ENCODE peak calls at places on chromosomes 16 and 17, in six cellular contexts. F, R, D, U, C and N are unnamed samples. For H3K9me3, the result is how much of the 10 kb centered on the place peaks cover.

GRCh38 chr16:85959686-85960085 is 60.7 kb downstream of the IRF8 start:
- DNase-seq in U (no peak), D (no peak), C (no peak), F (no peak), R (no peak), N (no peak)

GRCh38 chr17:58279736-58280479 is 827 bp downstream of the MPO start:
- DNase-seq in C (no peak), F (peak), R (no peak), U (no peak), D (no peak), N (no peak)

GRCh38 chr17:76397687-76398522 is 13.5 kb downstream of the SPHK1 start:
- DNase-seq in F (peak), R (peak), C (peak), D (peak), U (peak), N (peak)

GRCh38 chr17:68054296-68054900 is 18.9 kb downstream of the KPNA2 start:
- DNase-seq in R (no peak), C (no peak), F (no peak), D (peak), U (peak), N (peak)

GRCh38 chr16:4358831-4359561 is 7.9 kb upstream of the PAM16 start:
- DNase-seq in C (peak), U (peak), R (peak), D (peak), F (peak), N (peak)

GRCh38 chr16:64225696-64226095 is 896.2 kb downstream of the CDH11 start:
- DNase-seq in F (no peak), U (no peak), R (no peak), C (no peak), D (no peak), N (no peak)

GRCh38 chr17:12133183-12133582 is 112.5 kb downstream of the MAP2K4 start:
- DNase-seq in R (no peak), C (no peak), F (peak), U (no peak), D (no peak), N (no peak)

GRCh38 chr17:58996968-58997367 is 109.7 kb downstream of the TRIM37 start:
- DNase-seq in F (no peak), R (no peak), C (no peak), D (no peak), U (no peak), N (no peak)

GRCh38 chr16:27851586-27851985 is 211.9 kb downstream of the GSG1L start:
- DNase-seq in R (no peak), D (no peak), U (no peak), F (no peak), C (no peak), N (no peak)

GRCh38 chr16:56022818-56023217 is 147.6 kb upstream of the CES5A start:
- DNase-seq in C (no peak), R (no peak), F (no peak), D (no peak), U (no peak), N (no peak)

GRCh38 chr17:17491031-17491471 is 5.1 kb downstream of the RASD1 start:
- DNase-seq in U (no peak), D (no peak), F (no peak), C (no peak), R (no peak), N (no peak)

GRCh38 chr16:68432701-68433100 is 15.6 kb downstream of the SMPD3 start:
- DNase-seq in R (no peak), U (no peak), F (no peak), C (no peak), D (no peak), N (no peak)

GRCh38 chr17:52930581-52930980 is 772.1 kb upstream of the CA10 start:
- DNase-seq in R (no peak), C (no peak), U (no peak), D (no peak), F (no peak), N (no peak)
- H3K9me3 ChIP-seq in R (under half), C (under half), U (under half), D (under half), F (under half), N (under half)

DNA sequence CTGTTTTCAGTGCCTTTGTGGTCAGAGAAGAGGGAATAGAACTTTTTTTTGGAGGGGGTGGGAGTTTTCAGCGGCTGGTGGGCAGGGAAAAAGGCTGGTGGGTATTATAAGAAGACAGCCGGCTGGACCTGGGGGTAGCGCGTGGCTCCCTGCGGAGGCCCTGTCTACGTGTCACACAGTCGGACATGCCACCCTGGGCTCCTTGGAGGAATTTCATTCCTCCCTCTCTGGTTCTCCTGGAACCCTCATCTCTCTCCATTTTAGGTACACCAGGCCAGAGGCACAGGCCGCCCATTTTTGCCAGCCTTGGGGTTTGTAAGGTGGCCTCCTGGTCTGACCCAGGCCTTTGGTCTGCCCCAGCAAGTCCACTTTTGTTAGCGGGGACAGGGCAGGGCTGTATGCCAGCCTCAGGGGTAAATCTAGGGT is 908 bp downstream of the FKBP10 start:
- DNase-seq in F (no peak), C (no peak), R (no peak), U (no peak), D (no peak), N (peak)
- H3K4me3 ChIP-seq in F (no peak), C (peak), R (peak), U (peak), D (peak), N (peak)

GRCh38 chr17:60495260-60495659 is 30.8 kb downstream of the APPBP2 start:
- DNase-seq in D (no peak), C (no peak), F (no peak), R (no peak), U (no peak), N (no peak)

GRCh38 chr17:60496051-60496450 is 30.0 kb downstream of the APPBP2 start:
- DNase-seq in D (no peak), U (no peak), F (no peak), R (no peak), C (no peak), N (no peak)

GRCh38 chr17:60491771-60492170 is 34.3 kb downstream of the APPBP2 start:
- DNase-seq in D (no peak), U (no peak), F (no peak), R (no peak), C (no peak), N (no peak)

GRCh38 chr17:60493847-60494321 is 32.2 kb downstream of the APPBP2 start:
- DNase-seq in C (no peak), R (no peak), F (no peak), U (no peak), D (no peak), N (peak)
- H3K9me3 ChIP-seq in C (under half), R (under half), F (under half), U (under half), D (under half), N (under half)

GRCh38 chr17:628089-628488 is 86.5 kb downstream of the VPS53 start:
- DNase-seq in C (no peak), D (no peak), U (no peak), R (no peak), F (no peak), N (no peak)

GRCh38 chr17:632551-632950 is 82.1 kb downstream of the VPS53 start:
- DNase-seq in U (no peak), C (no peak), R (no peak), F (no peak), D (no peak), N (no peak)

GRCh38 chr17:627051-627450 is 87.6 kb downstream of the VPS53 start:
- DNase-seq in D (no peak), U (no peak), F (no peak), R (no peak), C (no peak), N (no peak)

GRCh38 chr17:624341-624860 is 90.2 kb downstream of the VPS53 start:
- DNase-seq in U (no peak), F (no peak), R (no peak), D (no peak), C (no peak), N (no peak)

DNA sequence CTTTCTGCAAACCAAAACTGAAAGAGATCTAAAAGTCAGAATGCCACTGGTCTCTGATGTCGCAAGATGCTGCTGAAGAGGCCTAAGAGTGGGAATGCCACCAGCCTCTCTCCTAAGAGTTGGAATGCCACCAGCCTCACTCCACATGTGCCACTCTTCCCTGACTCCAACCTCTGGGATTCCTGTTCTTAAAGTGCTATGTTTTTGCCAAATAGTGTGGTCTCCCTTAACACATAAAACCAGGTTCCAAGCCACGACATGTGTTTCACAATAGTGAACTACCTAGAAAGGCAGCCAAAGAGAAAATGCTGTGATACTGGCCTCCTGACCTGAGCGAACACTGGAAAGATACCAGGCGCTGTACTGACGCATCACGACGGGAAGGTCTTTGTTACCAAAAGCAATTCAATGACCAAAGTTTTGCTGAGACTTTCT is 86.1 kb downstream of the VPS53 start:
- DNase-seq in U (no peak), C (no peak), F (no peak), R (no peak), D (peak), N (peak)
- H3K4me3 ChIP-seq in U (no peak), C (no peak), F (no peak), R (no peak), D (no peak), N (no peak)

DNA sequence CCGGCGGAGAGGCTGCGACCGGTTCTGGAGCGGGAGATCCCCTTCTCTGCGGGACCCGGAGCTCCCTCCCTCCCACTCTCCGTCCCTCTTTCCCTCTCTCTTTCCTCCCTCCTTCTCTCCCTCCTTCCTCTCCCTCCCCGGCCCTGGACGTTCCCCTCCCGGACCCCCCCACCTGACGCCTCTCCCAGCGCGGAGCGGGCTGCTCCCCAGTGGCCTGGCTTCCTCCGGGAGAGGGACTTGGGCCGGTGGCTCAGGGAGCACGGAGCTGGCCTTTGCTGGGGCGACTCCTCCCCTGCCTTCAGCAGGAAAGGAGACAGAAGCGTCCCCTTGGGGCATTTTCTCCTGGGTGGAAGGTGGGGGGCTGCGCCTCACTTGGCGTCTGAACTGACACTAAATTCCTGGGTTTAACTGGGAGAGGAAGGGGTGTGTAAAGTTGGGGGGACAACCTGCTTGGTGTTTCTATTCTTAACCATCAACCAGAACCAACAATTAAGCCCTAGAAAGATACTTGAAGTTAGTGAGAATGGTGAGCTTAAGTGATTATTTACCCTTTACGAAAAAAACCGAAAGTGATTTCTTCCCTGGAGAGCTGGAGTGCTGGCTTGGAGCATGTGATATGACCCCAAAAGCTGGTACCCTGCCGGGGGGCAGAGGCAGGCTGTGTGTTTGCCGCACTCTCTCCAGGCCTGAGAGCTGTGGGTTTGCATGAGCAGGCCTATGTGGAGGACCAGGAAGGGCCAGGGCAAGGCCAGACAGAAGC is 775 bp downstream of the SPIRE2 start:
- DNase-seq in U (no peak), D (no peak), C (no peak), R (no peak), F (peak), N (no peak)
- H3K9me3 ChIP-seq in U (under half), D (under half), C (under half), R (under half), F (under half), N (under half)

GRCh38 chr17:48592592-48592991 is 987 bp downstream of the HOXB5 start:
- DNase-seq in F (no peak), C (no peak), D (no peak), R (no peak), U (no peak), N (no peak)

GRCh38 chr17:48594412-48595106 is 980 bp upstream of the HOXB5 start:
- DNase-seq in U (no peak), D (peak), F (peak), R (no peak), C (no peak), N (no peak)

GRCh38 chr17:48593126-48593829 is at the start of gene HOXB5:
- DNase-seq in C (no peak), U (no peak), D (no peak), R (no peak), F (peak), N (no peak)

GRCh38 chr17:48595107-48595999 is 1.8 kb upstream of the HOXB5 start:
- DNase-seq in C (no peak), R (no peak), F (peak), D (peak), U (no peak), N (no peak)

DNA sequence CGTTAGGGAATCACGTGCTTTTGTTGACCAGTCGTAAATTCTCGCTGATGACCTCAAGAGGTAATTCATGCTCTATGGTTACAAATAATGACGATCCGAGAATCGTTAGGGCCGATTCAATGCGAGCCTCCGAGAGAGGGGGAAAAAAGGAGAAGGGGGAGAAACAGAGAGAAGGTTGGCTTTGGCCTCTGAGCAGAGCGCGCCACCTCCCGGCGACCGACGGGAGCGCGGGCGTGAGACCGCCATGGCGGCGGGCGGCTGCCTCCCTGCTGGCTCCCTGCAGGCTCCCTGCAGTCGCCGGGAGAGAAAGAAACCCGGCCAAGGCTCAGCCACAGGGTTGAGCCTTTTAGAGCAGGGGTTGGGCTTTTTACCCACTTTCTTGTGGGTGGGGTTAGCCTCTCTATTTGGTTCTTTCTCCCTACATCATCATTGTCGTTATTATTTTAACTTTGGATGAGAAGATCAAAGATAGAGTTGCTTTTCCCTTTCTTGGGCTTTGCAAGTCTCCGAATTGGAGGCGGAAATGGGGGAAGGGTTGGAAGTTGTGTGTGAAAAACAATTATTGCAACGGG is 347 bp upstream of the HOXB5 start:
- DNase-seq in U (peak), R (peak), C (peak), D (peak), F (peak), N (peak)
- H3K4me3 ChIP-seq in U (peak), R (peak), C (peak), D (peak), F (peak), N (peak)

DNA sequence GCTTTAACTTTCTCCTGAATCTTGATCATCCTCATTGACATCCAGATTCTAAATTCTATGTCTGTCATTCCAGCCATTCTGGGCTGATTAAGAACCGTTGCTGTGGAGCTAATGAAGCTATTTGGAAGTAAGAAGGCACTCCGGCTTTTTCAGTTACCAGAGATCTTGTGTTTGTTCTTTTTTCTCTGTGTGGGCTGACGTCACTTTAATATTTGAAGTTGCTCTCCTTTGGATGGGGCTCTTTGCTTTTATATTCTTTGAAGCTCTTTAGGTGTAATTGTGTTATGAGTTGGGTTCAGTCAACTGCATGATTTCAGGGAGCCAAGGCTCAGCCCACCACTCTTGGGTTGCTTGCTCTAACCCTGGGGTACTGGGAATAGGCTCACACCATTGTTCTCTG is 460.6 kb downstream of the CDH8 start:
- DNase-seq in U (no peak), F (no peak), C (no peak), D (no peak), R (no peak), N (no peak)
- H3K9me3 ChIP-seq in U (under half), F (under half), C (under half), D (under half), R (under half), N (under half)